ENCODE peak calls at places on chromosomes 2 and 18, in nine cellular contexts. I is sigmoid colon, E is LoVo, N is NCI-H1105 treated with DMSO at 0.1 percent for 48 hours, F is breast epithelium, Q is A549, L is NCI-H1694 treated with DMSO at 0.1 percent for 48 hours, P is iris pigment epithelial cell, B is GM23338. H is an unnamed sample.

GRCh38 chr2:159030674-159031380 is 62.4 kb downstream of the TANC1 start:
- DNase-seq in P (peak; percentile 84), N (no peak), F (no peak), B (peak; percentile 56), L (no peak), Q (peak; percentile 21), I (peak; percentile 68), E (peak; percentile 34), H (peak; percentile 84)

GRCh38 chr2:67215214-67215613 is 181.9 kb upstream of the ETAA1 start:
- DNase-seq in P (peak; percentile 83), Q (peak; percentile 6), N (no peak), E (peak; percentile 9), B (peak; percentile 85), L (peak; percentile 29), F (no peak), I (peak; percentile 89), H (peak; percentile 54)

GRCh38 chr2:191582355-191582754 is 95.6 kb upstream of the NABP1 start:
- DNase-seq in E (peak; percentile 52), N (no peak), I (no peak), P (peak; percentile 92), F (no peak), B (no peak), L (no peak), Q (peak; percentile 12), H (peak; percentile 70)

GRCh38 chr2:16295891-16296290 is 355.5 kb downstream of the MYCN start:
- DNase-seq in F (no peak), Q (no peak), I (no peak), P (no peak), L (no peak), N (no peak), B (no peak), E (no peak), H (no peak)

GRCh38 chr2:28717339-28717758 is 34.3 kb upstream of the PPP1CB start:
- DNase-seq in I (peak; percentile 77), L (peak; percentile 6), E (no peak), B (peak; percentile 25), P (peak; percentile 84), N (no peak), Q (no peak), F (peak; percentile 46), H (peak; percentile 75)

GRCh38 chr2:11160731-11161455 is 5.6 kb downstream of the SLC66A3 start:
- DNase-seq in B (no peak), F (peak; percentile 11), E (no peak), Q (no peak), I (peak; percentile 27), N (no peak), L (no peak), P (no peak), H (no peak)

GRCh38 chr2:158394453-158394852 is 62.1 kb downstream of the CCDC148 start:
- DNase-seq in Q (no peak), P (no peak), B (peak; percentile 25), F (no peak), E (no peak), I (no peak), L (no peak), N (no peak), H (no peak)

GRCh38 chr2:10661846-10662245 is 27.9 kb downstream of the NOL10 start:
- DNase-seq in I (no peak), B (no peak), Q (no peak), F (no peak), E (no peak), L (no peak), P (no peak), N (no peak), H (no peak)

GRCh38 chr2:237132799-237133198 is 47.1 kb downstream of the COPS8 start:
- DNase-seq in B (peak; percentile 89), L (no peak), E (no peak), P (no peak), N (no peak), I (no peak), F (no peak), Q (peak; percentile 15), H (no peak)

GRCh38 chr2:30217644-30218361 is 13.5 kb upstream of the LBH start:
- DNase-seq in L (no peak), P (no peak), F (peak; percentile 64), B (peak; percentile 17), N (peak; percentile 93), Q (no peak), E (peak; percentile 61), I (peak; percentile 38), H (no peak)

GRCh38 chr2:29786361-29786760 is 135.0 kb downstream of the ALK start:
- DNase-seq in E (peak; percentile 2), Q (no peak), B (no peak), F (no peak), I (no peak), P (no peak), L (no peak), N (peak; percentile 9), H (no peak)

GRCh38 chr2:148552675-148553331 is 91.7 kb upstream of the EPC2 start:
- DNase-seq in P (peak; percentile 10), N (peak; percentile 60), Q (no peak), B (no peak), E (peak; percentile 7), L (peak; percentile 62), F (no peak), I (no peak), H (no peak)

GRCh38 chr2:160226367-160226766 is 26.3 kb upstream of the ITGB6 start:
- DNase-seq in I (no peak), N (no peak), L (no peak), Q (no peak), E (no peak), F (no peak), B (peak; percentile 24), P (no peak), H (no peak)

GRCh38 chr18:79545255-79545654 is 134.3 kb upstream of the CTDP1 start:
- DNase-seq in L (no peak), N (no peak), I (no peak), P (no peak), Q (no peak), E (no peak), F (no peak), B (no peak), H (no peak)

GRCh38 chr2:62947403-62947802 is 103.2 kb upstream of the OTX1 start:
- DNase-seq in B (no peak), P (no peak), F (no peak), L (no peak), I (no peak), E (no peak), Q (no peak), N (no peak), H (no peak)

GRCh38 chr2:190318931-190319556 is 582 bp downstream of the HIBCH start:
- DNase-seq in F (no peak), I (no peak), P (peak; percentile 9), E (no peak), Q (no peak), L (peak; percentile 37), N (peak; percentile 40), B (peak; percentile 27), H (peak; percentile 10)

GRCh38 chr18:79068299-79068945 is 772 bp upstream of the ATP9B start:
- DNase-seq in P (peak; percentile 28), F (no peak), L (no peak), B (peak; percentile 50), I (no peak), E (no peak), N (no peak), Q (no peak), H (no peak)

GRCh38 chr2:96522304-96523203 is 14.0 kb upstream of the ARID5A start:
- DNase-seq in P (no peak), B (no peak), E (no peak), L (no peak), N (no peak), F (no peak), I (peak; percentile 37), Q (no peak), H (no peak)

GRCh38 chr18:59748628-59749360 is 51.6 kb upstream of the CCBE1 start:
- DNase-seq in N (no peak), I (no peak), F (no peak), P (peak; percentile 92), E (no peak), Q (no peak), L (no peak), B (no peak), H (peak; percentile 29)

GRCh38 chr2:176449852-176450251 is 180.6 kb downstream of the MTX2 start:
- DNase-seq in I (no peak), F (no peak), L (no peak), Q (no peak), B (peak; percentile 97), E (no peak), N (no peak), P (no peak), H (no peak)

GRCh38 chr2:175414872-175415487 is 233.5 kb upstream of the ATP5MC3 start:
- DNase-seq in P (peak; percentile 60), N (peak; percentile 17), B (peak; percentile 77), Q (peak; percentile 48), I (peak; percentile 71), F (peak; percentile 41), E (peak; percentile 67), L (peak; percentile 76), H (peak; percentile 35)

GRCh38 chr2:134405641-134406081 is 151.8 kb downstream of the MGAT5 start:
- DNase-seq in L (no peak), E (no peak), P (peak; percentile 50), B (no peak), I (no peak), F (no peak), Q (no peak), N (no peak), H (peak; percentile 19)

GRCh38 chr18:63979409-63979908 is 9.6 kb downstream of the SERPINB8 start:
- DNase-seq in F (peak; percentile 59), Q (peak; percentile 36), P (peak; percentile 60), N (peak; percentile 55), E (peak; percentile 76), I (peak; percentile 69), B (peak; percentile 87), L (peak; percentile 24), H (peak; percentile 25)

GRCh38 chr2:8412082-8412481 is 269.8 kb upstream of the ID2 start:
- DNase-seq in B (no peak), N (no peak), P (no peak), F (no peak), Q (peak; percentile 69), E (peak; percentile 89), L (peak; percentile 16), I (no peak), H (no peak)

GRCh38 chr18:12744103-12744502 is 41.3 kb downstream of the PSMG2 start:
- DNase-seq in N (peak; percentile 46), B (peak; percentile 28), P (peak; percentile 81), Q (peak; percentile 52), E (peak; percentile 38), I (no peak), F (no peak), L (peak; percentile 48), H (peak; percentile 65)

GRCh38 chr2:108855194-108855593 is 68.6 kb downstream of the CCDC138 start:
- DNase-seq in F (no peak), B (peak; percentile 5), I (no peak), E (peak; percentile 34), L (peak; percentile 48), P (peak; percentile 17), N (peak; percentile 38), Q (no peak), H (peak; percentile 9)

GRCh38 chr2:127023504-127023903 is 83.5 kb downstream of the BIN1 start:
- DNase-seq in P (no peak), I (no peak), F (no peak), L (no peak), Q (no peak), N (no peak), E (no peak), B (no peak), H (no peak)

GRCh38 chr18:63258749-63259580 is 60.6 kb downstream of the BCL2 start:
- DNase-seq in Q (no peak), L (peak; percentile 12), F (no peak), P (no peak), I (no peak), N (peak; percentile 96), E (no peak), B (no peak), H (no peak)

GRCh38 chr2:95039410-95039809 is 13.9 kb downstream of the MAL start:
- DNase-seq in P (no peak), L (no peak), Q (no peak), E (no peak), F (no peak), N (no peak), I (no peak), B (no peak), H (no peak)

GRCh38 chr2:158733430-158733755 is 61.7 kb upstream of the DAPL1 start:
- DNase-seq in L (no peak), Q (no peak), B (no peak), F (no peak), P (peak; percentile 18), N (no peak), E (no peak), I (no peak), H (no peak)

GRCh38 chr2:106816974-106817373 is 69.0 kb downstream of the ST6GAL2 start:
- DNase-seq in E (no peak), Q (no peak), L (no peak), F (no peak), P (no peak), I (no peak), B (no peak), N (no peak), H (no peak)

H was measured in HTR-8/SVneo.